ENCODE peak calls at places on chromosomes 6 and 20, in five cellular contexts. I is GM23338, W is sigmoid colon, B is stomach, E is SK-N-SH. H is an unnamed sample.

GRCh38 chr20:21352703-21353102 is 44.6 kb downstream of the NKX2-4 start:
- DNase-seq in I (no peak), W (no peak), B (no peak), E (no peak), H (no peak)

GRCh38 chr6:149723771-149724417 is 6.0 kb upstream of the LATS1 start:
- DNase-seq in I (peak; percentile 70), W (no peak), B (peak; percentile 44), E (peak; percentile 53), H (peak; percentile 51)

GRCh38 chr6:33983109-33983475 is 162.8 kb downstream of the GRM4 start:
- DNase-seq in I (no peak), W (peak; percentile 64), B (peak; percentile 63), E (peak; percentile 36), H (peak; percentile 51)

GRCh38 chr6:22251331-22251730 is 45.5 kb downstream of the PRL start:
- DNase-seq in I (no peak), W (no peak), B (no peak), E (no peak), H (no peak)

GRCh38 chr20:7859371-7859802 is 80.9 kb downstream of the HAO1 start:
- DNase-seq in I (peak; percentile 72), W (no peak), B (no peak), E (peak; percentile 30), H (no peak)

GRCh38 chr6:50353603-50354002 is 303.9 kb upstream of the DEFB112 start:
- DNase-seq in I (peak; percentile 31), W (no peak), B (no peak), E (no peak), H (no peak)

GRCh38 chr20:36314734-36315544 is 8.8 kb downstream of the DLGAP4 start:
- DNase-seq in I (no peak), W (peak; percentile 27), B (no peak), E (no peak), H (peak; percentile 5)

GRCh38 chr6:167469101-167469500 is 144.2 kb downstream of the TTLL2 start:
- DNase-seq in I (no peak), W (no peak), B (no peak), E (no peak), H (no peak)

GRCh38 chr6:168154263-168154917 is 75.4 kb upstream of the FRMD1 start:
- DNase-seq in I (no peak), W (peak; percentile 46), B (no peak), E (no peak), H (no peak)

GRCh38 chr6:169073311-169073710 is 180.3 kb downstream of the THBS2 start:
- DNase-seq in I (no peak), W (no peak), B (no peak), E (no peak), H (no peak)

GRCh38 chr6:154386848-154387717 is 30.5 kb upstream of the IPCEF1 start:
- DNase-seq in I (no peak), W (no peak), B (no peak), E (no peak), H (no peak)

GRCh38 chr6:5537967-5538366 is 276.7 kb downstream of the FARS2 start:
- DNase-seq in I (no peak), W (no peak), B (no peak), E (no peak), H (no peak)

GRCh38 chr6:387293-387694 is 4.3 kb upstream of the IRF4 start:
- DNase-seq in I (no peak), W (no peak), B (no peak), E (no peak), H (no peak)

GRCh38 chr6:71887006-71887743 is 825 bp downstream of the RIMS1 start:
- DNase-seq in I (peak; percentile 47), W (peak; percentile 58), B (no peak), E (peak; percentile 56), H (peak; percentile 73)

GRCh38 chr20:52031574-52032303 is 159.8 kb downstream of the ZFP64 start:
- DNase-seq in I (peak; percentile 13), W (no peak), B (no peak), E (no peak), H (no peak)

GRCh38 chr20:58550661-58551060 is 35.5 kb upstream of the APCDD1L start:
- DNase-seq in I (no peak), W (peak; percentile 40), B (peak; percentile 23), E (peak; percentile 60), H (no peak)

GRCh38 chr20:25076731-25077609 is 5.0 kb downstream of the VSX1 start:
- DNase-seq in I (peak; percentile 49), W (no peak), B (peak; percentile 19), E (peak; percentile 48), H (no peak)

GRCh38 chr6:168961257-168961656 is 292.4 kb downstream of the THBS2 start:
- DNase-seq in I (no peak), W (no peak), B (no peak), E (no peak), H (no peak)

GRCh38 chr6:168746013-168746412 is 305.0 kb downstream of the SMOC2 start:
- DNase-seq in I (no peak), W (no peak), B (no peak), E (no peak), H (no peak)

GRCh38 chr6:56860466-56860865 is 94.4 kb upstream of the BEND6 start:
- DNase-seq in I (no peak), W (no peak), B (no peak), E (no peak), H (no peak)

GRCh38 chr6:145063091-145063490 is 672.2 kb downstream of the EPM2A start:
- DNase-seq in I (no peak), W (no peak), B (no peak), E (no peak), H (no peak)

GRCh38 chr6:85126448-85127178 is 323.3 kb upstream of the NT5E start:
- DNase-seq in I (peak; percentile 88), W (no peak), B (no peak), E (peak; percentile 31), H (peak; percentile 76)

GRCh38 chr20:44067650-44068081 is 119.3 kb downstream of the JPH2 start:
- DNase-seq in I (no peak), W (no peak), B (peak; percentile 21), E (no peak), H (peak; percentile 75)

GRCh38 chr6:17987576-17988421 is at the start of gene KIF13A:
- DNase-seq in I (peak; percentile 68), W (peak; percentile 84), B (peak; percentile 58), E (peak; percentile 93), H (peak; percentile 93)

GRCh38 chr6:49504666-49505065 is 4.9 kb downstream of the GLYATL3 start:
- DNase-seq in I (no peak), W (no peak), B (no peak), E (no peak), H (no peak)

GRCh38 chr6:30682181-30683117 is 4.0 kb downstream of the PPP1R18 start:
- DNase-seq in I (peak; percentile 50), W (peak; percentile 94), B (peak; percentile 72), E (peak; percentile 84), H (peak; percentile 99)

GRCh38 chr6:161132384-161132783 is 140.8 kb downstream of the MAP3K4 start:
- DNase-seq in I (no peak), W (no peak), B (no peak), E (no peak), H (no peak)

GRCh38 chr6:2481307-2481706 is 235.9 kb upstream of the GMDS start:
- DNase-seq in I (no peak), W (no peak), B (no peak), E (no peak), H (no peak)

GRCh38 chr20:47992021-47992467 is 206.8 kb upstream of the SULF2 start:
- DNase-seq in I (no peak), W (no peak), B (no peak), E (no peak), H (no peak)

GRCh38 chr20:62837790-62838458 is 21.1 kb downstream of the COL9A3 start:
- DNase-seq in I (no peak), W (peak; percentile 69), B (peak; percentile 81), E (peak; percentile 92), H (peak; percentile 86)
- TF ChIP-seq POLR2AphosphoS5 in I (no peak), W (no peak), B (no peak), E (no peak), H (no peak)

DNA sequence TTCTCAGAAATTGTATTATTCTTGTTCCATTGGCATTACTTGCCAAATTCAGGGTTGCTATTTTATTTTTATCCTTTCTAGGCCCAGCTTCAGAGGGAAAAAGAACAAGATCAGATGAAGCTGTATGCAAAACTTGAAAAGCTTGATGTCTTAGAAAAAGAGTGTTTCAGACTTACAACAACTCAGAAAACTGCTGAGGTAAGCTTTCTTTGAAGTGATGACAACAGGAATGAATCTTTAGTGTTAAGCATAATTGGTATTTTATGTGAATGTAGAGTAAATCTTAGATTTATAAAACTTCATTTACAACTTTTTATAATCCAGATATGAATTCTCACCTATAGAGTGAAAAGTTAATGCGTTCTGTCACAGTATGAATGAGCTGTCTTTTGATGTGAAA is 58.4 kb downstream of the CEP57L1 start:
- DNase-seq in I (no peak), W (no peak), B (no peak), E (no peak), H (no peak)
- TF ChIP-seq POLR2AphosphoS5 in I (no peak), W (no peak), B (no peak), E (no peak), H (no peak)

GRCh38 chr6:108832738-108833137 is 15.5 kb upstream of the ARMC2 start:
- DNase-seq in I (no peak), W (no peak), B (no peak), E (no peak), H (peak; percentile 33)

GRCh38 chr6:108837236-108837971 is 10.8 kb upstream of the ARMC2 start:
- DNase-seq in I (no peak), W (no peak), B (no peak), E (no peak), H (no peak)

GRCh38 chr6:108838101-108838717 is 10.0 kb upstream of the ARMC2 start:
- DNase-seq in I (peak; percentile 87), W (no peak), B (no peak), E (no peak), H (peak; percentile 72)

GRCh38 chr6:108836061-108836460 is 12.2 kb upstream of the ARMC2 start:
- DNase-seq in I (no peak), W (no peak), B (no peak), E (no peak), H (no peak)

DNA sequence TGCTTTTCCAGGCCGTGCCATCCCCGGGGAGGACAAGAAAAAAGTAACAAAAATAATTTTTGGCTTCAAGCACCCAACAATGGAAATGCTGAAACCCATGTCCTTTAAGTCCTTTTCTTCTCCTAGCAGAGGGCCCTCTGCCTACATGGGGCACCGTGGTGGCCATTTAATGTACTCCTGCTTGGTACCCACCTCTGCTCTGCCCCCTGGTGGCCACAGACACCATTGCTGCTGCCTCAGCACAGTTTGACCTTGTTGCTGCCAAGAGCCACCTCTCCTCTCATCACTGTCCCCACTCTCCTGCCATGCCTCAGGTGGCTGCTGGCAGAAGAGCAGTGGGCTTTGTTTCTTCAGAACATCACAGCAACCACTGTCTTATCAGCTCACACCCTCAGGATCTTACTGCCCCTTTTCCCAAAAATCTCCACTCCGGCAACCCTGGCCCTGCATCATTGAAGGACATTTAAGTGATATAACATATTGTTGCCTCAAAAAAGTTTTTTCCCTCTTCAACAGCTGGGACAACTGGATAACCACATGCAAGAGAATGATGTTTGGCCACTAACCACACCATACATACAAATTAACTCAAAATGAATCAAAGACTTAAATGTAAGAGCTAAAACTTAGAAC is 12.9 kb upstream of the ARMC2 start:
- DNase-seq in I (peak; percentile 89), W (peak; percentile 94), B (peak; percentile 94), E (peak; percentile 89), H (peak; percentile 96)
- TF ChIP-seq POLR2AphosphoS5 in I (no peak), W (peak; percentile 26), B (peak; percentile 39), E (no peak), H (peak; percentile 79)

GRCh38 chr6:87322304-87323212 is at the start of gene SMIM8:
- DNase-seq in I (peak; percentile 96), W (peak; percentile 88), B (peak; percentile 89), E (peak; percentile 96), H (peak; percentile 98)

GRCh38 chr6:87315071-87315470 is 7.3 kb upstream of the SMIM8 start:
- DNase-seq in I (no peak), W (no peak), B (no peak), E (no peak), H (no peak)

GRCh38 chr6:87319271-87319987 is 3.0 kb upstream of the SMIM8 start:
- DNase-seq in I (no peak), W (no peak), B (no peak), E (no peak), H (no peak)
- TF ChIP-seq POLR2AphosphoS5 in I (no peak), W (no peak), B (no peak), E (no peak), H (no peak)

H was measured in spleen.